ENCODE peak calls at places on chromosomes 3 and 15, in eight cellular contexts. Z is AG09309; A is psoas muscle; P is breast epithelium; X is fibroblast of villous mesenchyme; Q is CD8-positive, alpha-beta memory T cell; G is esophagus muscularis mucosa; U is prostate gland. H is an unnamed sample.

GRCh38 chr3:72194464-72194857 is 409.5 kb upstream of the PROK2 start:
- DNase-seq in A (peak; percentile 21), G (no peak), X (no peak), P (no peak), U (no peak), Q (no peak), Z (no peak), H (no peak)

GRCh38 chr3:108008931-108009635 is 81.7 kb downstream of the CD47 start:
- DNase-seq in G (no peak), Q (no peak), Z (peak; percentile 59), A (no peak), X (peak; percentile 33), P (no peak), U (no peak), H (peak; percentile 86)

GRCh38 chr3:151796105-151796705 is 17.7 kb upstream of the AADAC start:
- DNase-seq in Z (no peak), P (no peak), G (no peak), Q (no peak), A (no peak), U (no peak), X (no peak), H (no peak)

GRCh38 chr3:133641254-133641653 is 20.5 kb downstream of the TOPBP1 start:
- DNase-seq in X (no peak), U (no peak), G (no peak), A (no peak), Z (no peak), P (no peak), Q (no peak), H (no peak)

GRCh38 chr3:129118745-129119144 is 2.9 kb downstream of the RAB43 start:
- DNase-seq in Z (no peak), X (no peak), Q (peak; percentile 91), P (no peak), A (no peak), U (no peak), G (no peak), H (no peak)

GRCh38 chr15:91408476-91409076 is 308.5 kb downstream of the SV2B start:
- DNase-seq in G (no peak), P (no peak), Q (no peak), U (no peak), A (no peak), Z (no peak), X (no peak), H (no peak)

GRCh38 chr3:189297957-189298356 is 126.2 kb downstream of the TPRG1 start:
- DNase-seq in Q (no peak), U (no peak), A (no peak), X (no peak), G (no peak), P (no peak), Z (no peak), H (no peak)

GRCh38 chr3:190577225-190577624 is 63.3 kb downstream of the IL1RAP start:
- DNase-seq in Z (no peak), Q (no peak), A (no peak), P (no peak), G (no peak), X (no peak), U (no peak), H (no peak)

GRCh38 chr3:170137971-170138370 is 43.6 kb downstream of the PHC3 start:
- DNase-seq in G (no peak), Z (no peak), A (no peak), U (no peak), P (no peak), Q (no peak), X (peak; percentile 21), H (no peak)

GRCh38 chr3:129605593-129606521 is 619 bp downstream of the PLXND1 start:
- DNase-seq in A (peak; percentile 69), P (no peak), Z (no peak), Q (peak; percentile 37), G (no peak), X (peak; percentile 64), U (no peak), H (peak; percentile 55)

GRCh38 chr15:43763819-43764446 is 12.8 kb downstream of the ELL3 start:
- DNase-seq in Z (no peak), G (no peak), P (no peak), X (peak; percentile 46), A (no peak), Q (no peak), U (no peak), H (no peak)

GRCh38 chr3:157128771-157129671 is 30.9 kb downstream of the CCNL1 start:
- DNase-seq in X (no peak), P (peak; percentile 81), A (no peak), U (peak; percentile 65), G (peak; percentile 91), Z (no peak), Q (no peak), H (peak; percentile 67)

GRCh38 chr3:131658115-131658514 is 155.3 kb upstream of the MRPL3 start:
- DNase-seq in Q (no peak), U (no peak), X (no peak), Z (no peak), A (no peak), P (no peak), G (no peak), H (no peak)

GRCh38 chr3:181966387-181966786 is 254.7 kb downstream of the SOX2 start:
- DNase-seq in G (no peak), A (no peak), X (no peak), P (no peak), Q (no peak), Z (no peak), U (no peak), H (no peak)

GRCh38 chr15:43975750-43976149 is 148.9 kb downstream of the WDR76 start:
- DNase-seq in Z (no peak), A (no peak), G (no peak), X (no peak), U (no peak), P (no peak), Q (no peak), H (no peak)

GRCh38 chr3:152836269-152836668 is 1.3 kb downstream of the P2RY1 start:
- DNase-seq in A (no peak), X (no peak), U (no peak), Q (no peak), Z (no peak), G (no peak), P (no peak), H (no peak)
- H3K4me3 ChIP-seq in A (peak overlapping the region; percentile 92), X (peak overlapping the region; percentile 65), U (peak overlapping the region; percentile 67), Q (no peak overlapping the region), Z (no peak overlapping the region), G (peak overlapping the region; percentile 65), P (peak overlapping the region; percentile 73), H (no peak overlapping the region)

GRCh38 chr3:102297259-102297658 is 137.6 kb upstream of the ZPLD1 start:
- DNase-seq in A (no peak), U (no peak), Z (no peak), Q (no peak), G (no peak), P (no peak), X (no peak), H (no peak)
- H3K4me3 ChIP-seq in A (no peak overlapping the region), U (no peak overlapping the region), Z (no peak overlapping the region), Q (no peak overlapping the region), G (no peak overlapping the region), P (no peak overlapping the region), X (no peak overlapping the region), H (no peak overlapping the region)

GRCh38 chr3:45123030-45123429 is 23.1 kb downstream of the CDCP1 start:
- DNase-seq in U (no peak), G (no peak), X (peak; percentile 98), A (no peak), P (no peak), Z (peak; percentile 91), Q (no peak), H (peak; percentile 82)
- H3K4me3 ChIP-seq in U (no peak overlapping the region), G (no peak overlapping the region), X (no peak overlapping the region), A (no peak overlapping the region), P (no peak overlapping the region), Z (no peak overlapping the region), Q (no peak overlapping the region), H (no peak overlapping the region)

GRCh38 chr15:74523982-74524381 is 17.0 kb upstream of the ARID3B start:
- DNase-seq in Z (no peak), X (no peak), U (no peak), Q (no peak), P (no peak), A (no peak), G (no peak), H (no peak)

GRCh38 chr15:74525946-74526345 is 15.1 kb upstream of the ARID3B start:
- DNase-seq in X (no peak), P (no peak), G (no peak), Z (no peak), Q (no peak), U (no peak), A (no peak), H (peak; percentile 46)

GRCh38 chr15:74528876-74529275 is 12.1 kb upstream of the ARID3B start:
- DNase-seq in P (no peak), G (no peak), Z (no peak), U (no peak), X (no peak), Q (no peak), A (no peak), H (no peak)

GRCh38 chr15:74529911-74530310 is 11.1 kb upstream of the ARID3B start:
- DNase-seq in P (no peak), Q (no peak), U (no peak), Z (no peak), G (no peak), A (no peak), X (peak; percentile 64), H (peak; percentile 79)

DNA sequence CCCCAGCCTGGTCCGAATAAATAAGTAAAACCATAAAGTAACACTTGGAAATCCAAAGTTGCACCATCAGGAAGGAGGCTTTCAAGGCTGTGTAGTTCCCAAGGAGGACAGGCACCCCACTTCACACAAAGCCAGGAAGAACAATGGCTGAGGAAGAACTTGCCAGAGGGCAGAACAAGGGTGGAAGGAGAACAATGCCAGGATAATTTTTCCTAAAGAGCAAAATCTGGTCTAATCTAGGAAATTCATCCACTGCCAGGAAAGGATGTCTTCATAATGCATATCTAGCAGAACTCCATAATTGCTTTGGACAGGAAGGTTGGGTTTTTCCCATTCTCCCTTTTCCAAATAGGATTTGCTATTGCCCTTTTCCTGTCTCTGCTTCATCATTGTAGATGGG is 15.7 kb upstream of the ARID3B start:
- DNase-seq in X (no peak), Z (no peak), Q (no peak), G (no peak), P (no peak), U (no peak), A (no peak), H (no peak)
- H3K4me3 ChIP-seq in X (no peak overlapping the region), Z (no peak overlapping the region), Q (no peak overlapping the region), G (no peak overlapping the region), P (no peak overlapping the region), U (no peak overlapping the region), A (no peak overlapping the region), H (no peak overlapping the region)

DNA sequence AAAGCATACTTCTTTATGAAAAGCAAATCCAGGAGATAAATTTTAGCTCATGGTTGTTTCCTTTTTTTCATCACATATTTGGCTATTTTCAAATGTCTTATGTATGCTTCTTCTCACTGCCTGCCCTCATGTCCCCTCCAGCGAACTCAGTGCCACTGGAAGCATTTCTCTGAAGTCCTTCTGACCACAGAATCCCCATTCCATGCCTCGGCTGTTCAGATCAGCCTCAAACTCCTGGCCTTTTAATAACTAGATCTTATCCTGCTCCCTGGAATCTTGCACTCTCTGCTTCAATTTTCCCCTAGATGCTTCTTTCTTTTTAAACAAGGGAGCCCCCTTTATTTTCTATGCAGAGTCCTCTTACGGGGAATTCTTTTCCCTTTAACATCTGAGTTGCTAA is 10.1 kb downstream of the ETV5 start:
- DNase-seq in Q (no peak), A (no peak), Z (no peak), X (no peak), U (no peak), G (no peak), P (no peak), H (peak; percentile 9)
- H3K4me3 ChIP-seq in Q (no peak overlapping the region), A (no peak overlapping the region), Z (no peak overlapping the region), X (no peak overlapping the region), U (no peak overlapping the region), G (no peak overlapping the region), P (no peak overlapping the region), H (no peak overlapping the region)

GRCh38 chr3:125120370-125121122 is 64.7 kb upstream of the HEG1 start:
- DNase-seq in Z (no peak), P (no peak), G (no peak), A (no peak), U (no peak), X (no peak), Q (no peak), H (peak; percentile 51)
- H3K4me3 ChIP-seq in Z (no peak overlapping the region), P (no peak overlapping the region), G (peak overlapping the region; percentile 20), A (peak overlapping the region; percentile 22), U (no peak overlapping the region), X (peak overlapping the region; percentile 18), Q (no peak overlapping the region), H (peak overlapping the region; percentile 19)